ENCODE peak calls at places on chromosome 17, in six cellular contexts. F is spleen, G is breast epithelium, R is GM12891, W is upper lobe of left lung, C is SK-N-SH. X is an unnamed sample.

GRCh38 chr17:81359218-81359617 is 36.0 kb upstream of the BAHCC1 start:
- DNase-seq in F (no peak), G (no peak), C (no peak), R (no peak), W (no peak), X (no peak)

GRCh38 chr17:18257747-18258355 is 687 bp downstream of the FLII start:
- DNase-seq in F (peak), G (peak), R (peak), C (peak), W (peak), X (peak)

GRCh38 chr17:78300962-78301820 is 58.7 kb downstream of the SOCS3 start:
- DNase-seq in G (no peak), W (no peak), F (no peak), R (no peak), C (no peak), X (no peak)

GRCh38 chr17:40065041-40065770 is 2.4 kb downstream of the THRA start:
- DNase-seq in R (no peak), G (no peak), C (peak), F (no peak), W (no peak), X (no peak)

GRCh38 chr17:50270430-50271172 is 3.7 kb upstream of the TMEM92 start:
- DNase-seq in G (no peak), F (peak), R (no peak), W (peak), C (no peak), X (peak)

GRCh38 chr17:34991606-34992005 is 11.3 kb downstream of the LIG3 start:
- DNase-seq in G (no peak), F (no peak), R (no peak), W (no peak), C (no peak), X (no peak)

GRCh38 chr17:289409-289808 is 63.2 kb downstream of the RPH3AL start:
- DNase-seq in F (peak), R (no peak), W (peak), G (no peak), C (no peak), X (no peak)

GRCh38 chr17:59332890-59333377 is 1.5 kb downstream of the YPEL2 start:
- DNase-seq in G (peak), C (no peak), F (peak), R (no peak), W (peak), X (no peak)

GRCh38 chr17:7003745-7004144 is 7.9 kb downstream of the ALOX12 start:
- DNase-seq in C (no peak), W (no peak), G (no peak), F (no peak), R (no peak), X (no peak)

GRCh38 chr17:77527836-77528505 is 387.2 kb downstream of the SEC14L1 start:
- DNase-seq in F (peak), C (peak), W (no peak), R (no peak), G (no peak), X (no peak)

GRCh38 chr17:66468241-66469087 is 166.1 kb downstream of the PRKCA start:
- DNase-seq in W (peak), F (no peak), G (no peak), R (no peak), C (no peak), X (no peak)

GRCh38 chr17:2716649-2717048 is 5.1 kb upstream of the CLUH start:
- DNase-seq in G (no peak), C (no peak), W (no peak), R (no peak), F (no peak), X (no peak)

GRCh38 chr17:42564815-42565522 is 1.9 kb upstream of the MLX start:
- DNase-seq in F (no peak), G (no peak), C (no peak), W (no peak), R (no peak), X (no peak)

GRCh38 chr17:42562845-42563509 is 1.0 kb downstream of the COASY start:
- DNase-seq in R (no peak), C (no peak), G (no peak), F (peak), W (no peak), X (no peak)

GRCh38 chr17:42563950-42564349 is 2.0 kb downstream of the COASY start:
- DNase-seq in F (no peak), C (no peak), R (no peak), W (no peak), G (no peak), X (no peak)

GRCh38 chr17:42561908-42562844 is at the start of gene COASY:
- DNase-seq in R (peak), W (peak), C (peak), G (peak), F (peak), X (peak)

GRCh38 chr17:42563543-42563942 is 1.6 kb downstream of the COASY start:
- DNase-seq in W (peak), G (peak), R (no peak), F (no peak), C (no peak), X (no peak)
- TF ChIP-seq POLR2AphosphoS5 in W (no peak), G (peak), R (peak), F (no peak), C (no peak), X (no peak)

GRCh38 chr17:57938061-57938502 is 17.1 kb downstream of the CUEDC1 start:
- DNase-seq in F (peak), W (no peak), C (no peak), R (no peak), G (no peak), X (no peak)
- TF ChIP-seq POLR2AphosphoS5 in F (no peak), W (no peak), C (no peak), R (no peak), G (no peak), X (no peak)

GRCh38 chr17:31838641-31839225 is 20.3 kb downstream of the COPRS start:
- DNase-seq in F (no peak), C (no peak), G (no peak), W (no peak), R (no peak), X (no peak)

GRCh38 chr17:31843382-31843780 is 15.7 kb downstream of the COPRS start:
- DNase-seq in G (no peak), C (no peak), F (no peak), W (no peak), R (no peak), X (no peak)

GRCh38 chr17:31841850-31842415 is 17.1 kb downstream of the COPRS start:
- DNase-seq in R (no peak), W (no peak), F (no peak), C (no peak), G (no peak), X (no peak)

GRCh38 chr17:31842416-31843381 is 16.3 kb downstream of the COPRS start:
- DNase-seq in R (peak), W (peak), F (peak), C (peak), G (peak), X (peak)
- TF ChIP-seq POLR2AphosphoS5 in R (no peak), W (no peak), F (peak), C (no peak), G (no peak), X (no peak)

DNA sequence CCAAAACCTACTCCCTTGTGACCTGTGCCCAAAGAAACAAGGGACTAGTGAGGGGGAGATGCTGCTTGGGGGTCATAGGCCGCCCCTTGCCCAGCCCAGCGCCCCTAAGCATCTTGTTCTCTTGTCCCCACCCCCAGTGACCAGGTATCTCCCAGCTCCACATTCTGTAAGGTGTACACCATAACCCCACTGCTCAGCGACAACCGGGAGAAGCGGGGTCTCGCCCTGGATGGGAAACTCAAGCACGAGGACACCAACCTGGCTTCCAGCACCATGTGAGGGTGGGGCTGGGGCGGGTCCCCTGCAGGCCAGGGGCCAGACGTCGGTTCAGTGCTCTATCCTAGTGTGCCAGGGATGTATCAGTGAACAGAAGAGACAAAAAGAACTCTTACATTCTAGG is 8.7 kb downstream of the ARRB2 start:
- DNase-seq in C (no peak), F (no peak), G (no peak), R (no peak), W (no peak), X (no peak)
- TF ChIP-seq POLR2AphosphoS5 in C (no peak), F (no peak), G (no peak), R (no peak), W (no peak), X (no peak)

DNA sequence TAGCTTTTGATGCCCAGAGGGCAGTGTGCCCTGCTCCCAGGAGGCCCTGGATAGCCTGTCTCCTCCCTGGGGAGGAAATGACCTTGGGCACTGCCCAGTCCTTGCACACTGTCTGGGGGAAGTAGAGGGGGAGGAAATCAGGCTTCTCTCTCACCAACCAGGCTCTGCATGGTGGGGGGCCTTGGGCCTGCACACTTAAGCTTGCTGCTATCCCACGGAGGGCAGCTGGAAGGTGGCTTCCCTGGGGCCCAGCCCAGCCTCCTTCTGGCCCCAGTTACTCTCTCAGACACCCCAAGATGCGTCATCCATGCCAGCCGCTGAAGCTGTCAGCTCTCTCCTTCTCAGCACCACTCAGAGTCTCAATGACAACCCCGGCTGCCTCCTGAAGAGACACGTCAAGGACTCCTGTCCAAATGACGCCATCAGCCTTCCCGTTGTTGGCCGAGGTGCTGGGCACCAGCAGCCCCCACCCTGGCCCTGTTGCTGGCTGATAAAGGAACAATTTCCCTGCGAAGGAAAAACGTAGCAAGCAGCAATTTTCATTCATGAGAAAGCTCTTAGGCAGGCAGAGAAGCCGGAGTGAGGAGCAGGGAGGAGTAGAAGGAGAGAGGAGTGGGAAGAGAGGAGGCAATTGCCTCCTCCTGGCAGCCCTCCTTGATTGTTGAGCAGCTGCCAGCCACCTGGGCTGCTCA is 95.5 kb downstream of the SDK2 start:
- DNase-seq in C (no peak), G (no peak), R (no peak), W (no peak), F (no peak), X (no peak)
- TF ChIP-seq POLR2AphosphoS5 in C (no peak), G (no peak), R (no peak), W (no peak), F (no peak), X (no peak)

DNA sequence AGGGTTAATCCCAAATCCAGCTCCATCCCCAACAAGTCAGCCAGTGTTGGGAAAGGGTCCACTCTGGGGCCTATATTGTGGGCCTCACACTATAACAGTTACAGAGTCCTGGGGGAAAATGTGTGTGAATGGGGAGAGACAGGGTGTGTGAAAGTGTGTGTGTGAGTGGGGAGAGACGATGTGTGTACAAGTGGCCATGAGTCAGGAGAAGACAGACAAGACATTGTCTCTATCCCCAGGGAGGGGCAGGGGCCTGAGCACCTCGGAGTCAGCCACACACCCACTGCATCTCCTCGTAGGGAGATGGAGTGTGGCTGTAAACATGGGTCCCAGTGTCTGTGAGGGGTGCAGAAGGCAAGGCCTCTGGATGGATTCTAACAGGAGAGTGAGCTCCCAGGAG is 2.9 kb downstream of the CRHR1 start:
- DNase-seq in F (no peak), R (no peak), G (no peak), C (no peak), W (no peak), X (no peak)
- TF ChIP-seq POLR2AphosphoS5 in F (no peak), R (no peak), G (no peak), C (no peak), W (no peak), X (no peak)

DNA sequence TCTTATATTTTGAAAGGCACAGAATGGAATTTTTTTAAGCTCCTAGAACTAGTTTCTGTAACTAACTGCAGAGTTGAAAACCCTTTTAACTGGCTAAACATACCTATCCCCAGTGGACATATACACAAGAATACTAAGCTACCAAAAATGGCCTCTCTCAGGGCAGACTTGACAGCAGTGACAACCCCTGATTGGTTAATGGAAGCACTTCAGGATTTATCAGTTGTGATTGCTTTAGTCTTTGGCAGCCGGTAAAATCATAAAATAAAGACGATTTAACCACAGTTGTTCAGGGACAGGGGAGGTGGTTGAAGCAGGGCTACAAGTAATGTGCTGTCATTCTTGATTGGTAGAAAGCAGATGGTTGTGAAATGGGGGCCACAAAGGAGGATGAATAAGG is 452.0 kb upstream of the SOX9 start:
- DNase-seq in C (no peak), W (no peak), R (no peak), G (no peak), F (no peak), X (no peak)
- TF ChIP-seq POLR2AphosphoS5 in C (no peak), W (no peak), R (no peak), G (no peak), F (no peak), X (no peak)

GRCh38 chr17:27621557-27621956 is 9.4 kb upstream of the LGALS9 start:
- DNase-seq in G (no peak), F (no peak), C (no peak), R (no peak), W (no peak), X (no peak)
- TF ChIP-seq POLR2AphosphoS5 in G (no peak), F (no peak), C (no peak), R (no peak), W (no peak), X (no peak)